ENCODE peak calls at places on chromosome 2, in eight cellular contexts. B is K562, K is HCT116, V is endothelial cell of umbilical vein, G is A549, N is H1, P is GM12878, Y is HepG2. J is an unnamed sample.

GRCh38 chr2:70979626-70980025 is 1.2 kb downstream of the ANKRD53 start:
- DNase-seq in B (no peak), K (no peak), V (no peak), G (no peak), N (no peak), P (no peak), Y (no peak), J (no peak)

GRCh38 chr2:219419331-219420197 is 1.4 kb downstream of the DES start:
- DNase-seq in B (peak; percentile 77), K (no peak), V (no peak), G (no peak), N (no peak), P (no peak), Y (no peak), J (peak; percentile 90)

GRCh38 chr2:117917223-117917917 is 96.5 kb downstream of the CCDC93 start:
- DNase-seq in B (no peak), K (no peak), V (no peak), G (peak; percentile 5), N (no peak), P (no peak), Y (peak; percentile 82), J (no peak)

GRCh38 chr2:19979932-19980331 is 10.0 kb downstream of the WDR35 start:
- DNase-seq in B (no peak), K (no peak), V (peak; percentile 80), G (no peak), N (no peak), P (no peak), Y (no peak), J (no peak)

GRCh38 chr2:205188516-205189138 is 493.7 kb upstream of the NRP2 start:
- DNase-seq in B (no peak), K (no peak), V (no peak), G (no peak), N (no peak), P (no peak), Y (no peak), J (no peak)

GRCh38 chr2:102848366-102848839 is 86.6 kb downstream of the TMEM182 start:
- DNase-seq in B (peak; percentile 36), K (no peak), V (peak; percentile 25), G (peak; percentile 65), N (peak; percentile 91), P (no peak), Y (peak; percentile 85), J (peak; percentile 89)

GRCh38 chr2:217162533-217162932 is 302.7 kb upstream of the TNP1 start:
- DNase-seq in B (peak; percentile 13), K (peak; percentile 43), V (no peak), G (no peak), N (no peak), P (no peak), Y (peak; percentile 52), J (peak; percentile 79)

GRCh38 chr2:216319771-216320170 is 52.5 kb downstream of the MARCHF4 start:
- DNase-seq in B (no peak), K (no peak), V (no peak), G (no peak), N (no peak), P (no peak), Y (no peak), J (no peak)

GRCh38 chr2:1730047-1730937 is 14.0 kb downstream of the PXDN start:
- DNase-seq in B (no peak), K (no peak), V (peak; percentile 54), G (no peak), N (no peak), P (no peak), Y (no peak), J (no peak)

GRCh38 chr2:175156534-175156933 is 11.5 kb downstream of the ATF2 start:
- DNase-seq in B (no peak), K (no peak), V (peak; percentile 24), G (no peak), N (no peak), P (no peak), Y (no peak), J (no peak)

GRCh38 chr2:109437325-109438090 is 176.3 kb downstream of the SEPTIN10 start:
- DNase-seq in B (no peak), K (no peak), V (no peak), G (no peak), N (no peak), P (no peak), Y (no peak), J (no peak)

GRCh38 chr2:27095745-27096651 is 9.4 kb downstream of the KHK start:
- DNase-seq in B (peak; percentile 72), K (no peak), V (peak; percentile 71), G (peak; percentile 80), N (peak; percentile 81), P (no peak), Y (peak; percentile 97), J (peak; percentile 61)

GRCh38 chr2:18092760-18093159 is 214.3 kb downstream of the KCNS3 start:
- DNase-seq in B (no peak), K (no peak), V (no peak), G (no peak), N (no peak), P (no peak), Y (no peak), J (no peak)

GRCh38 chr2:61134141-61134540 is 27.8 kb upstream of the C2orf74 start:
- DNase-seq in B (no peak), K (no peak), V (no peak), G (no peak), N (no peak), P (no peak), Y (peak; percentile 4), J (no peak)

GRCh38 chr2:224611938-224612337 is 26.8 kb upstream of the CUL3 start:
- DNase-seq in B (no peak), K (no peak), V (no peak), G (no peak), N (no peak), P (no peak), Y (no peak), J (no peak)

GRCh38 chr2:31541853-31542252 is 38.9 kb downstream of the SRD5A2 start:
- DNase-seq in B (no peak), K (no peak), V (no peak), G (no peak), N (no peak), P (no peak), Y (no peak), J (no peak)

GRCh38 chr2:18380316-18380715 is 180.1 kb downstream of the RDH14 start:
- DNase-seq in B (no peak), K (no peak), V (no peak), G (no peak), N (no peak), P (no peak), Y (no peak), J (peak; percentile 31)

GRCh38 chr2:100297511-100297910 is 24.8 kb downstream of the LONRF2 start:
- DNase-seq in B (no peak), K (no peak), V (no peak), G (no peak), N (no peak), P (no peak), Y (no peak), J (no peak)

GRCh38 chr2:170421175-170421687 is 243.3 kb downstream of the MYO3B start:
- DNase-seq in B (no peak), K (no peak), V (no peak), G (no peak), N (no peak), P (no peak), Y (no peak), J (peak; percentile 21)

GRCh38 chr2:170423919-170424318 is 246.0 kb downstream of the MYO3B start:
- DNase-seq in B (no peak), K (no peak), V (no peak), G (no peak), N (no peak), P (no peak), Y (no peak), J (no peak)

GRCh38 chr2:170428868-170429267 is 250.9 kb downstream of the MYO3B start:
- DNase-seq in B (no peak), K (no peak), V (no peak), G (no peak), N (no peak), P (no peak), Y (no peak), J (no peak)

GRCh38 chr2:170425291-170425751 is 247.4 kb downstream of the MYO3B start:
- DNase-seq in B (no peak), K (no peak), V (no peak), G (no peak), N (no peak), P (no peak), Y (peak; percentile 25), J (peak; percentile 76)
- TF ChIP-seq POLR2A in B (no peak), K (no peak), V (no peak), G (no peak), N (no peak), P (no peak), Y (no peak), J (no peak)

GRCh38 chr2:23478087-23478932 is 93.3 kb downstream of the KLHL29 start:
- DNase-seq in B (no peak), K (no peak), V (no peak), G (no peak), N (no peak), P (no peak), Y (no peak), J (no peak)
- TF ChIP-seq MAX in B (no peak), K (no peak), V (no peak), G (no peak), N (no peak), P (no peak), Y (no peak), J (no peak)

GRCh38 chr2:64869126-64869525 is 120.1 kb upstream of the SLC1A4 start:
- DNase-seq in B (no peak), K (no peak), V (no peak), G (no peak), N (no peak), P (no peak), Y (no peak), J (no peak)

GRCh38 chr2:64865831-64866146 is 123.4 kb upstream of the SLC1A4 start:
- DNase-seq in B (no peak), K (no peak), V (no peak), G (no peak), N (no peak), P (no peak), Y (no peak), J (peak; percentile 38)

GRCh38 chr2:64865073-64865830 is 123.9 kb upstream of the SLC1A4 start:
- DNase-seq in B (peak; percentile 90), K (no peak), V (peak; percentile 71), G (peak; percentile 76), N (peak; percentile 78), P (no peak), Y (no peak), J (peak; percentile 82)

GRCh38 chr2:64867253-64867996 is 121.8 kb upstream of the SLC1A4 start:
- DNase-seq in B (no peak), K (no peak), V (no peak), G (no peak), N (no peak), P (no peak), Y (no peak), J (no peak)

DNA sequence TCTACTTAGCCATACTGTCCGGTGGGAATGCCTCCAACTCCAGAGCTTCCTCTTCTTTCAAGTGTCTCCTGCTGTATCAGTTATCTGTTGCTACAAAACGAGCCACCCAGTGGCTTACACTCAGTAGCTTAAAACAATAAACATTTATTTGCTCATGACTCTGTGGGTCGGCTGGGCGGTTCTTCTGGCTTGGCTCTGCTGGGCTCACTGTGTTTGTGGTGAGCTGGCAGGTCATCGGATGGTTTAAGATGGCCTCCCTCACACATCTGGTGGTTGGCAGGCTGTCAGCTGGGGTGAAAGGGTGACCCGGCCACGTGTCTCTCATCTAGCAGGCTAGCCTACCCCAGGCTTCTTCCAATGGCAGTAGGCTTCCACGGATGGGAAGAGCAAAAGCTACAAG is 122.4 kb upstream of the SLC1A4 start:
- DNase-seq in B (no peak), K (no peak), V (no peak), G (no peak), N (no peak), P (no peak), Y (no peak), J (no peak)
- TF ChIP-seq CTCF in B (no peak), K (no peak), V (no peak), G (no peak), N (no peak), P (no peak), Y (no peak), J (no peak)

GRCh38 chr2:157414050-157414449 is 29.8 kb downstream of the CYTIP start:
- DNase-seq in B (no peak), K (no peak), V (no peak), G (no peak), N (no peak), P (peak; percentile 48), Y (no peak), J (no peak)
- TF ChIP-seq POLR2A in B (no peak), K (no peak), V (no peak), G (no peak), N (no peak), P (peak; percentile 20), Y (no peak), J (no peak)

J was measured in NB4.